ENCODE peak calls at places on chromosomes 4 and X, in six cellular contexts. One of them, this sample, is unnamed.
A peak's percentile ranks its signal among the peaks of the same experiment; 100 is the strongest.

GRCh38 chr4:173014836-173015235 is 153.8 kb upstream of the GALNT7 start:
- DNase-seq in activated CD8-positive, alpha-beta T cell treated with anti-CD3 and anti-CD28 coated beads for 36 hours: no peak
- DNase-seq in psoas muscle: no peak
- DNase-seq in bronchial epithelial cell: no peak
- DNase-seq in adrenal gland: no peak
- DNase-seq in nephron progenitor cell: no peak
- DNase-seq in this sample: no peak

GRCh38 chr4:89800527-89801103 is 36.3 kb downstream of the SNCA start:
- DNase-seq in adrenal gland: no peak
- DNase-seq in nephron progenitor cell: no peak
- DNase-seq in bronchial epithelial cell: peak; percentile 47
- DNase-seq in psoas muscle: no peak
- DNase-seq in activated CD8-positive, alpha-beta T cell treated with anti-CD3 and anti-CD28 coated beads for 36 hours: no peak
- DNase-seq in this sample: no peak

GRCh38 chr4:122531514-122531913 is 75.0 kb upstream of the IL2 start:
- DNase-seq in adrenal gland: no peak
- DNase-seq in psoas muscle: no peak
- DNase-seq in nephron progenitor cell: no peak
- DNase-seq in activated CD8-positive, alpha-beta T cell treated with anti-CD3 and anti-CD28 coated beads for 36 hours: no peak
- DNase-seq in bronchial epithelial cell: no peak
- DNase-seq in this sample: no peak

GRCh38 chr4:185868983-185869938 is 57.3 kb upstream of the SORBS2 start:
- DNase-seq in activated CD8-positive, alpha-beta T cell treated with anti-CD3 and anti-CD28 coated beads for 36 hours: no peak
- DNase-seq in psoas muscle: no peak
- DNase-seq in nephron progenitor cell: no peak
- DNase-seq in bronchial epithelial cell: peak; percentile 64
- DNase-seq in adrenal gland: no peak
- DNase-seq in this sample: no peak

GRCh38 chr4:86306816-86307215 is 53.0 kb downstream of the MAPK10 start:
- DNase-seq in activated CD8-positive, alpha-beta T cell treated with anti-CD3 and anti-CD28 coated beads for 36 hours: no peak
- DNase-seq in bronchial epithelial cell: no peak
- DNase-seq in adrenal gland: no peak
- DNase-seq in nephron progenitor cell: no peak
- DNase-seq in psoas muscle: no peak
- DNase-seq in this sample: no peak

GRCh38 chr4:21452931-21453330 is 495.6 kb downstream of the KCNIP4 start:
- DNase-seq in psoas muscle: no peak
- DNase-seq in activated CD8-positive, alpha-beta T cell treated with anti-CD3 and anti-CD28 coated beads for 36 hours: no peak
- DNase-seq in bronchial epithelial cell: peak; percentile 20
- DNase-seq in adrenal gland: no peak
- DNase-seq in nephron progenitor cell: no peak
- DNase-seq in this sample: no peak

GRCh38 chr4:87270144-87270543 is 49.7 kb upstream of the KLHL8 start:
- DNase-seq in activated CD8-positive, alpha-beta T cell treated with anti-CD3 and anti-CD28 coated beads for 36 hours: no peak
- DNase-seq in psoas muscle: no peak
- DNase-seq in nephron progenitor cell: no peak
- DNase-seq in bronchial epithelial cell: peak; percentile 55
- DNase-seq in adrenal gland: peak; percentile 18
- DNase-seq in this sample: peak; percentile 46

GRCh38 chr4:182575225-182575624 is 332.0 kb downstream of the TENM3 start:
- DNase-seq in bronchial epithelial cell: no peak
- DNase-seq in adrenal gland: no peak
- DNase-seq in nephron progenitor cell: no peak
- DNase-seq in psoas muscle: no peak
- DNase-seq in activated CD8-positive, alpha-beta T cell treated with anti-CD3 and anti-CD28 coated beads for 36 hours: no peak
- DNase-seq in this sample: peak; percentile 37

GRCh38 chrX:109475174-109475891 is 6.6 kb downstream of the GUCY2F start:
- DNase-seq in psoas muscle: no peak
- DNase-seq in activated CD8-positive, alpha-beta T cell treated with anti-CD3 and anti-CD28 coated beads for 36 hours: peak; percentile 27
- DNase-seq in adrenal gland: peak; percentile 26
- DNase-seq in bronchial epithelial cell: peak; percentile 56
- DNase-seq in nephron progenitor cell: peak; percentile 71
- DNase-seq in this sample: peak; percentile 42

GRCh38 chr4:107711831-107712230 is 8.2 kb downstream of the PAPSS1 start:
- DNase-seq in psoas muscle: no peak
- DNase-seq in adrenal gland: no peak
- DNase-seq in bronchial epithelial cell: no peak
- DNase-seq in nephron progenitor cell: no peak
- DNase-seq in activated CD8-positive, alpha-beta T cell treated with anti-CD3 and anti-CD28 coated beads for 36 hours: no peak
- DNase-seq in this sample: no peak

GRCh38 chr4:10773010-10773409 is 88.4 kb upstream of the CLNK start:
- DNase-seq in activated CD8-positive, alpha-beta T cell treated with anti-CD3 and anti-CD28 coated beads for 36 hours: no peak
- DNase-seq in adrenal gland: no peak
- DNase-seq in bronchial epithelial cell: no peak
- DNase-seq in nephron progenitor cell: no peak
- DNase-seq in psoas muscle: no peak
- DNase-seq in this sample: no peak

GRCh38 chrX:6074532-6074931 is 154.1 kb downstream of the NLGN4X start:
- DNase-seq in bronchial epithelial cell: no peak
- DNase-seq in nephron progenitor cell: no peak
- DNase-seq in psoas muscle: no peak
- DNase-seq in adrenal gland: no peak
- DNase-seq in activated CD8-positive, alpha-beta T cell treated with anti-CD3 and anti-CD28 coated beads for 36 hours: no peak
- DNase-seq in this sample: no peak

GRCh38 chr4:66568001-66568400 is 897.7 kb upstream of the EPHA5 start:
- DNase-seq in psoas muscle: no peak
- DNase-seq in activated CD8-positive, alpha-beta T cell treated with anti-CD3 and anti-CD28 coated beads for 36 hours: no peak
- DNase-seq in nephron progenitor cell: no peak
- DNase-seq in bronchial epithelial cell: no peak
- DNase-seq in adrenal gland: no peak
- DNase-seq in this sample: no peak

GRCh38 chr4:142475663-142476062 is 370.4 kb downstream of the INPP4B start:
- DNase-seq in psoas muscle: no peak
- DNase-seq in activated CD8-positive, alpha-beta T cell treated with anti-CD3 and anti-CD28 coated beads for 36 hours: no peak
- DNase-seq in adrenal gland: no peak
- DNase-seq in nephron progenitor cell: no peak
- DNase-seq in bronchial epithelial cell: peak; percentile 91
- DNase-seq in this sample: no peak

GRCh38 chr4:7799723-7800122 is 139.9 kb downstream of the AFAP1 start:
- DNase-seq in nephron progenitor cell: no peak
- DNase-seq in psoas muscle: no peak
- DNase-seq in adrenal gland: no peak
- DNase-seq in bronchial epithelial cell: no peak
- DNase-seq in activated CD8-positive, alpha-beta T cell treated with anti-CD3 and anti-CD28 coated beads for 36 hours: no peak
- DNase-seq in this sample: no peak

GRCh38 chr4:42397256-42397634 is at the start of gene SHISA3:
- DNase-seq in psoas muscle: peak; percentile 22
- DNase-seq in adrenal gland: no peak
- DNase-seq in nephron progenitor cell: no peak
- DNase-seq in bronchial epithelial cell: peak; percentile 5
- DNase-seq in activated CD8-positive, alpha-beta T cell treated with anti-CD3 and anti-CD28 coated beads for 36 hours: peak; percentile 50
- DNase-seq in this sample: peak; percentile 60

GRCh38 chr4:87108142-87108546 is 112.3 kb downstream of the KLHL8 start:
- DNase-seq in nephron progenitor cell: no peak
- DNase-seq in bronchial epithelial cell: peak; percentile 85
- DNase-seq in adrenal gland: peak; percentile 77
- DNase-seq in psoas muscle: peak; percentile 53
- DNase-seq in activated CD8-positive, alpha-beta T cell treated with anti-CD3 and anti-CD28 coated beads for 36 hours: no peak
- DNase-seq in this sample: peak; percentile 81

GRCh38 chr4:139188648-139189416 is 11.8 kb upstream of the ELF2 start:
- DNase-seq in adrenal gland: no peak
- DNase-seq in bronchial epithelial cell: no peak
- DNase-seq in activated CD8-positive, alpha-beta T cell treated with anti-CD3 and anti-CD28 coated beads for 36 hours: no peak
- DNase-seq in nephron progenitor cell: no peak
- DNase-seq in psoas muscle: no peak
- DNase-seq in this sample: no peak

GRCh38 chr4:8582016-8582415 is 1.8 kb downstream of the GPR78 start:
- DNase-seq in nephron progenitor cell: no peak
- DNase-seq in psoas muscle: no peak
- DNase-seq in activated CD8-positive, alpha-beta T cell treated with anti-CD3 and anti-CD28 coated beads for 36 hours: no peak
- DNase-seq in adrenal gland: no peak
- DNase-seq in bronchial epithelial cell: no peak
- DNase-seq in this sample: no peak

GRCh38 chr4:152590179-152591031 is 54.5 kb upstream of the FBXW7 start:
- DNase-seq in adrenal gland: no peak
- DNase-seq in bronchial epithelial cell: peak; percentile 94
- DNase-seq in psoas muscle: no peak
- DNase-seq in nephron progenitor cell: no peak
- DNase-seq in activated CD8-positive, alpha-beta T cell treated with anti-CD3 and anti-CD28 coated beads for 36 hours: no peak
- DNase-seq in this sample: peak; percentile 66

GRCh38 chr4:181301735-181302380 is 941.3 kb upstream of the TENM3 start:
- DNase-seq in activated CD8-positive, alpha-beta T cell treated with anti-CD3 and anti-CD28 coated beads for 36 hours: peak; percentile 45
- DNase-seq in psoas muscle: peak; percentile 17
- DNase-seq in adrenal gland: no peak
- DNase-seq in nephron progenitor cell: peak; percentile 55
- DNase-seq in bronchial epithelial cell: peak; percentile 0
- DNase-seq in this sample: peak; percentile 60

GRCh38 chr4:113756005-113756410 is 5.5 kb downstream of the CAMK2D start:
- DNase-seq in psoas muscle: no peak
- DNase-seq in nephron progenitor cell: no peak
- DNase-seq in bronchial epithelial cell: peak; percentile 79
- DNase-seq in adrenal gland: no peak
- DNase-seq in activated CD8-positive, alpha-beta T cell treated with anti-CD3 and anti-CD28 coated beads for 36 hours: no peak
- DNase-seq in this sample: no peak

GRCh38 chr4:178471385-178471784 is 1029.1 kb upstream of the AGA start:
- DNase-seq in bronchial epithelial cell: no peak
- DNase-seq in activated CD8-positive, alpha-beta T cell treated with anti-CD3 and anti-CD28 coated beads for 36 hours: no peak
- DNase-seq in adrenal gland: no peak
- DNase-seq in psoas muscle: no peak
- DNase-seq in nephron progenitor cell: no peak
- DNase-seq in this sample: no peak

GRCh38 chrX:47191331-47191730 is 2.3 kb upstream of the UBA1 start:
- DNase-seq in nephron progenitor cell: peak; percentile 23
- DNase-seq in adrenal gland: no peak
- DNase-seq in psoas muscle: no peak
- DNase-seq in bronchial epithelial cell: peak; percentile 63
- DNase-seq in activated CD8-positive, alpha-beta T cell treated with anti-CD3 and anti-CD28 coated beads for 36 hours: peak; percentile 73
- DNase-seq in this sample: no peak

GRCh38 chr4:47926667-47927258 is 12.4 kb upstream of the NFXL1 start:
- DNase-seq in nephron progenitor cell: peak; percentile 67
- DNase-seq in bronchial epithelial cell: peak; percentile 58
- DNase-seq in psoas muscle: peak; percentile 15
- DNase-seq in activated CD8-positive, alpha-beta T cell treated with anti-CD3 and anti-CD28 coated beads for 36 hours: peak; percentile 64
- DNase-seq in adrenal gland: peak; percentile 48
- DNase-seq in this sample: peak; percentile 75

GRCh38 chr4:16222957-16223527 is 3.2 kb downstream of the TAPT1 start:
- DNase-seq in bronchial epithelial cell: no peak
- DNase-seq in nephron progenitor cell: no peak
- DNase-seq in psoas muscle: no peak
- DNase-seq in adrenal gland: no peak
- DNase-seq in activated CD8-positive, alpha-beta T cell treated with anti-CD3 and anti-CD28 coated beads for 36 hours: no peak
- DNase-seq in this sample: no peak

GRCh38 chr4:16225139-16225538 is 1.1 kb downstream of the TAPT1 start:
- DNase-seq in adrenal gland: no peak
- DNase-seq in activated CD8-positive, alpha-beta T cell treated with anti-CD3 and anti-CD28 coated beads for 36 hours: no peak
- DNase-seq in nephron progenitor cell: no peak
- DNase-seq in psoas muscle: no peak
- DNase-seq in bronchial epithelial cell: peak; percentile 36
- DNase-seq in this sample: no peak

GRCh38 chr4:16224669-16225068 is 1.6 kb downstream of the TAPT1 start:
- DNase-seq in adrenal gland: no peak
- DNase-seq in bronchial epithelial cell: no peak
- DNase-seq in psoas muscle: no peak
- DNase-seq in nephron progenitor cell: no peak
- DNase-seq in activated CD8-positive, alpha-beta T cell treated with anti-CD3 and anti-CD28 coated beads for 36 hours: no peak
- DNase-seq in this sample: no peak

GRCh38 chr4:16225681-16225995 is 633 bp downstream of the TAPT1 start:
- DNase-seq in nephron progenitor cell: no peak
- DNase-seq in adrenal gland: no peak
- DNase-seq in psoas muscle: no peak
- DNase-seq in bronchial epithelial cell: no peak
- DNase-seq in activated CD8-positive, alpha-beta T cell treated with anti-CD3 and anti-CD28 coated beads for 36 hours: no peak
- DNase-seq in this sample: no peak

GRCh38 chr4:16224264-16224663 is 2.0 kb downstream of the TAPT1 start:
- DNase-seq in bronchial epithelial cell: no peak
- DNase-seq in nephron progenitor cell: no peak
- DNase-seq in activated CD8-positive, alpha-beta T cell treated with anti-CD3 and anti-CD28 coated beads for 36 hours: no peak
- DNase-seq in adrenal gland: no peak
- DNase-seq in psoas muscle: no peak
- DNase-seq in this sample: no peak
- TF ChIP-seq CTCF in bronchial epithelial cell: no peak
- TF ChIP-seq CTCF in nephron progenitor cell: no peak
- TF ChIP-seq CTCF in activated CD8-positive, alpha-beta T cell treated with anti-CD3 and anti-CD28 coated beads for 36 hours: no peak
- TF ChIP-seq CTCF in adrenal gland: no peak
- TF ChIP-seq CTCF in psoas muscle: no peak
- TF ChIP-seq CTCF in this sample: no peak

DNA sequence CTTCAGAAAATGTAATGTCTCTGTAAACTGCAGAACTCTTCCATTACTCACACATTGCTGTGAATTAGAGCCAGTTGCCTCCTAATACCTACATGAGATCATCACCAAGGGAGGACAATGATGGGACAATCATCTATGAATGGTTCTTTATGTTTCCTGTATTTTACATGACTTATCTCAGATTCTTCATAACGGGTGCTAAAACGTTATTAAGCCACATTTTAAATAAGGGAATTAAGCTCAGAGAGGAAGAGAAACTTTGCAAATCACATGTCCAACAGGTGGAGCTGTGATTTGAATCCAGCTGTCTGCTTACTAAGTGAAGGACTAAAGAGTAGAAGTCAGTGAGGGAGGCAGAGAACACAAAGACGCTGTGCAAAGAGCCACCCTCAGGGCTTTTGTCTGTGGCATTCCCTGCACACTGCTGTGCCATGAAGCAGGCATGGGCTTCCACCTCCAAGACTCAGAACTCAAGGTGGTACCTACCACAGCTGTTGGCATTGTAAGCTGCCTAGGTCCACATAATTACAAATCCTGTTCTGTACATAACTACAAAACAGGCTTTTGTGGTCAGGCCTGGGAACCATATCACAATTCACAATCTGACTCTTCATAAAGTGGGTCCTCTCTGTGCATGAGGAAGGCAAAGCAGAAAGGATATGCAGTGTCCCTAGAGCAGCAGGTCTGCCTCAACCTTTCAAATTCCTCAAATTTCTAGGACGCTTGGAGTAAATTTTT is 12.8 kb downstream of the TBC1D9 start:
- DNase-seq in adrenal gland: no peak
- DNase-seq in bronchial epithelial cell: peak; percentile 49
- DNase-seq in nephron progenitor cell: no peak
- DNase-seq in psoas muscle: no peak
- DNase-seq in activated CD8-positive, alpha-beta T cell treated with anti-CD3 and anti-CD28 coated beads for 36 hours: no peak
- DNase-seq in this sample: peak; percentile 18
- TF ChIP-seq CTCF in adrenal gland: no peak
- TF ChIP-seq CTCF in bronchial epithelial cell: peak; percentile 38
- TF ChIP-seq CTCF in nephron progenitor cell: no peak
- TF ChIP-seq CTCF in psoas muscle: no peak
- TF ChIP-seq CTCF in activated CD8-positive, alpha-beta T cell treated with anti-CD3 and anti-CD28 coated beads for 36 hours: no peak
- TF ChIP-seq CTCF in this sample: peak; percentile 38

DNA sequence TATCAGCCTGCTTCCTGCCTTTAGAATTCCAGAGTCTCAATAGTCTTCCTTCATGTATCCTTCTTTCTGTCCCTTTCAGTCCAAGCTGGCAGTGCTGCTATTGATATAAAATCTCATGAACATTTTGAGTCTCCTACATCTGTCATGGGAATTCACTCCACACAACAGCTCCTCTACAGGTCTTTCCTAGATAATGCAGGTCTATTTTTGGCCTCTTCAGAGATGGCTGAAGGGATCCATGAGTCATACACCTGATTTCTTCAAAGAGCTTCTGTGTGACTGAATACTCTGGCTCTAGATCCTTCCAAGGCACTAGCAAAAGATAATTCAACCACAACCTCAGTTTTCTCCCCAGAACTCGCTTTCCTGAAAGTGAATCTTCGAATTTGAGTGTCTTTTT is 115.4 kb downstream of the STPG2 start:
- DNase-seq in adrenal gland: no peak
- DNase-seq in psoas muscle: no peak
- DNase-seq in bronchial epithelial cell: peak; percentile 85
- DNase-seq in nephron progenitor cell: no peak
- DNase-seq in activated CD8-positive, alpha-beta T cell treated with anti-CD3 and anti-CD28 coated beads for 36 hours: no peak
- DNase-seq in this sample: no peak
- TF ChIP-seq CTCF in adrenal gland: no peak
- TF ChIP-seq CTCF in psoas muscle: no peak
- TF ChIP-seq CTCF in bronchial epithelial cell: peak; percentile 50
- TF ChIP-seq CTCF in nephron progenitor cell: peak; percentile 23
- TF ChIP-seq CTCF in activated CD8-positive, alpha-beta T cell treated with anti-CD3 and anti-CD28 coated beads for 36 hours: no peak
- TF ChIP-seq CTCF in this sample: peak; percentile 61

GRCh38 chr4:3366893-3367775 is 74.3 kb downstream of the RGS12 start:
- DNase-seq in adrenal gland: no peak
- DNase-seq in activated CD8-positive, alpha-beta T cell treated with anti-CD3 and anti-CD28 coated beads for 36 hours: no peak
- DNase-seq in psoas muscle: no peak
- DNase-seq in nephron progenitor cell: no peak
- DNase-seq in bronchial epithelial cell: no peak
- DNase-seq in this sample: no peak
- TF ChIP-seq CTCF in adrenal gland: no peak
- TF ChIP-seq CTCF in activated CD8-positive, alpha-beta T cell treated with anti-CD3 and anti-CD28 coated beads for 36 hours: no peak
- TF ChIP-seq CTCF in psoas muscle: no peak
- TF ChIP-seq CTCF in nephron progenitor cell: no peak
- TF ChIP-seq CTCF in bronchial epithelial cell: no peak
- TF ChIP-seq CTCF in this sample: no peak